ENCODE peak calls at places on chromosomes 16 and 17, in ten cellular contexts. One of them, this sample, is unnamed.

GRCh38 chr17:57284583-57284982 is 28.3 kb downstream of the MSI2 start:
- DNase-seq in RWPE1: no peak
- DNase-seq in WTC11: no peak
- DNase-seq in transverse colon: no peak
- DNase-seq in PC-3: no peak
- DNase-seq in tibial artery: no peak
- DNase-seq in choroid plexus epithelial cell: no peak
- DNase-seq in D721Med: no peak
- DNase-seq in breast epithelium: no peak
- DNase-seq in CD4-positive, alpha-beta T cell: no peak
- DNase-seq in this sample: peak; percentile 81

GRCh38 chr16:35410438-35410837 is 1951.0 kb downstream of the TP53TG3F start:
- DNase-seq in CD4-positive, alpha-beta T cell: no peak
- DNase-seq in WTC11: no peak
- DNase-seq in RWPE1: no peak
- DNase-seq in D721Med: no peak
- DNase-seq in transverse colon: no peak
- DNase-seq in breast epithelium: no peak
- DNase-seq in tibial artery: no peak
- DNase-seq in PC-3: no peak
- DNase-seq in choroid plexus epithelial cell: no peak
- DNase-seq in this sample: no peak

GRCh38 chr17:41651625-41652460 is 27.5 kb upstream of the KRT17 start:
- DNase-seq in RWPE1: peak; percentile 83
- DNase-seq in D721Med: no peak
- DNase-seq in choroid plexus epithelial cell: no peak
- DNase-seq in WTC11: no peak
- DNase-seq in transverse colon: peak; percentile 90
- DNase-seq in PC-3: no peak
- DNase-seq in CD4-positive, alpha-beta T cell: no peak
- DNase-seq in tibial artery: peak; percentile 81
- DNase-seq in breast epithelium: peak; percentile 92
- DNase-seq in this sample: peak; percentile 37

GRCh38 chr16:54957403-54957802 is 26.7 kb downstream of the IRX5 start:
- DNase-seq in PC-3: peak; percentile 38
- DNase-seq in tibial artery: no peak
- DNase-seq in transverse colon: peak; percentile 23
- DNase-seq in WTC11: peak; percentile 61
- DNase-seq in RWPE1: peak; percentile 24
- DNase-seq in choroid plexus epithelial cell: peak; percentile 37
- DNase-seq in D721Med: no peak
- DNase-seq in CD4-positive, alpha-beta T cell: no peak
- DNase-seq in breast epithelium: no peak
- DNase-seq in this sample: no peak

GRCh38 chr17:75491680-75492079 is 23.7 kb downstream of the CASKIN2 start:
- DNase-seq in transverse colon: no peak
- DNase-seq in WTC11: no peak
- DNase-seq in D721Med: no peak
- DNase-seq in breast epithelium: no peak
- DNase-seq in choroid plexus epithelial cell: no peak
- DNase-seq in PC-3: no peak
- DNase-seq in tibial artery: no peak
- DNase-seq in RWPE1: no peak
- DNase-seq in CD4-positive, alpha-beta T cell: no peak
- DNase-seq in this sample: no peak

GRCh38 chr17:62652251-62653001 is 25.0 kb downstream of the MRC2 start:
- DNase-seq in RWPE1: no peak
- DNase-seq in choroid plexus epithelial cell: peak; percentile 47
- DNase-seq in breast epithelium: peak; percentile 50
- DNase-seq in PC-3: peak; percentile 78
- DNase-seq in tibial artery: peak; percentile 91
- DNase-seq in WTC11: peak; percentile 52
- DNase-seq in D721Med: no peak
- DNase-seq in CD4-positive, alpha-beta T cell: no peak
- DNase-seq in transverse colon: peak; percentile 46
- DNase-seq in this sample: peak; percentile 48

GRCh38 chr17:71964559-71964958 is 156.3 kb upstream of the SOX9 start:
- DNase-seq in breast epithelium: no peak
- DNase-seq in PC-3: no peak
- DNase-seq in tibial artery: no peak
- DNase-seq in RWPE1: no peak
- DNase-seq in D721Med: no peak
- DNase-seq in transverse colon: no peak
- DNase-seq in CD4-positive, alpha-beta T cell: no peak
- DNase-seq in WTC11: no peak
- DNase-seq in choroid plexus epithelial cell: no peak
- DNase-seq in this sample: no peak

GRCh38 chr16:85523602-85524364 is 89.3 kb upstream of the GSE1 start:
- DNase-seq in CD4-positive, alpha-beta T cell: no peak
- DNase-seq in WTC11: peak; percentile 70
- DNase-seq in RWPE1: no peak
- DNase-seq in tibial artery: peak; percentile 82
- DNase-seq in D721Med: no peak
- DNase-seq in choroid plexus epithelial cell: peak; percentile 85
- DNase-seq in breast epithelium: no peak
- DNase-seq in PC-3: no peak
- DNase-seq in transverse colon: no peak
- DNase-seq in this sample: peak; percentile 54

GRCh38 chr17:17528101-17528500 is 31.9 kb upstream of the RASD1 start:
- DNase-seq in D721Med: no peak
- DNase-seq in CD4-positive, alpha-beta T cell: no peak
- DNase-seq in breast epithelium: no peak
- DNase-seq in transverse colon: no peak
- DNase-seq in choroid plexus epithelial cell: no peak
- DNase-seq in tibial artery: no peak
- DNase-seq in RWPE1: no peak
- DNase-seq in PC-3: no peak
- DNase-seq in WTC11: no peak
- DNase-seq in this sample: no peak

GRCh38 chr16:81585785-81586184 is 141.2 kb downstream of the CMIP start:
- DNase-seq in WTC11: peak; percentile 50
- DNase-seq in breast epithelium: no peak
- DNase-seq in RWPE1: no peak
- DNase-seq in D721Med: no peak
- DNase-seq in transverse colon: no peak
- DNase-seq in CD4-positive, alpha-beta T cell: no peak
- DNase-seq in PC-3: peak; percentile 25
- DNase-seq in tibial artery: no peak
- DNase-seq in choroid plexus epithelial cell: peak; percentile 23
- DNase-seq in this sample: no peak

GRCh38 chr17:7997186-7997585 is 5.2 kb upstream of the GUCY2D start:
- DNase-seq in PC-3: peak; percentile 66
- DNase-seq in CD4-positive, alpha-beta T cell: no peak
- DNase-seq in choroid plexus epithelial cell: peak; percentile 65
- DNase-seq in breast epithelium: no peak
- DNase-seq in tibial artery: no peak
- DNase-seq in D721Med: no peak
- DNase-seq in WTC11: peak; percentile 69
- DNase-seq in transverse colon: peak; percentile 67
- DNase-seq in RWPE1: no peak
- DNase-seq in this sample: no peak
- TF ChIP-seq CTCF in PC-3: peak; percentile 70
- TF ChIP-seq CTCF in CD4-positive, alpha-beta T cell: peak; percentile 40
- TF ChIP-seq CTCF in choroid plexus epithelial cell: peak; percentile 69
- TF ChIP-seq CTCF in breast epithelium: no peak
- TF ChIP-seq CTCF in tibial artery: no peak
- TF ChIP-seq CTCF in D721Med: peak; percentile 36
- TF ChIP-seq CTCF in WTC11: peak; percentile 19
- TF ChIP-seq CTCF in transverse colon: no peak
- TF ChIP-seq CTCF in RWPE1: peak; percentile 34
- TF ChIP-seq CTCF in this sample: no peak

GRCh38 chr17:13596241-13596941 is 5.3 kb downstream of the HS3ST3A1 start:
- DNase-seq in breast epithelium: no peak
- DNase-seq in choroid plexus epithelial cell: no peak
- DNase-seq in tibial artery: no peak
- DNase-seq in WTC11: no peak
- DNase-seq in PC-3: no peak
- DNase-seq in transverse colon: no peak
- DNase-seq in D721Med: no peak
- DNase-seq in CD4-positive, alpha-beta T cell: no peak
- DNase-seq in RWPE1: no peak
- DNase-seq in this sample: peak; percentile 19

GRCh38 chr17:13599808-13600398 is 1.8 kb downstream of the HS3ST3A1 start:
- DNase-seq in D721Med: no peak
- DNase-seq in tibial artery: no peak
- DNase-seq in RWPE1: no peak
- DNase-seq in breast epithelium: no peak
- DNase-seq in transverse colon: no peak
- DNase-seq in choroid plexus epithelial cell: no peak
- DNase-seq in PC-3: peak; percentile 38
- DNase-seq in CD4-positive, alpha-beta T cell: no peak
- DNase-seq in WTC11: no peak
- DNase-seq in this sample: no peak

GRCh38 chr17:13599168-13599577 is 2.6 kb downstream of the HS3ST3A1 start:
- DNase-seq in CD4-positive, alpha-beta T cell: no peak
- DNase-seq in breast epithelium: no peak
- DNase-seq in transverse colon: no peak
- DNase-seq in tibial artery: no peak
- DNase-seq in WTC11: no peak
- DNase-seq in RWPE1: no peak
- DNase-seq in PC-3: no peak
- DNase-seq in choroid plexus epithelial cell: no peak
- DNase-seq in D721Med: no peak
- DNase-seq in this sample: no peak

GRCh38 chr17:13598353-13599167 is 3.2 kb downstream of the HS3ST3A1 start:
- DNase-seq in CD4-positive, alpha-beta T cell: no peak
- DNase-seq in choroid plexus epithelial cell: no peak
- DNase-seq in RWPE1: no peak
- DNase-seq in PC-3: no peak
- DNase-seq in transverse colon: no peak
- DNase-seq in breast epithelium: no peak
- DNase-seq in WTC11: no peak
- DNase-seq in tibial artery: no peak
- DNase-seq in D721Med: no peak
- DNase-seq in this sample: no peak

GRCh38 chr17:13597723-13598347 is 3.9 kb downstream of the HS3ST3A1 start:
- DNase-seq in transverse colon: peak; percentile 14
- DNase-seq in PC-3: peak; percentile 78
- DNase-seq in WTC11: peak; percentile 19
- DNase-seq in RWPE1: peak; percentile 21
- DNase-seq in CD4-positive, alpha-beta T cell: peak; percentile 16
- DNase-seq in tibial artery: no peak
- DNase-seq in D721Med: no peak
- DNase-seq in breast epithelium: peak; percentile 30
- DNase-seq in choroid plexus epithelial cell: peak; percentile 79
- DNase-seq in this sample: no peak
- TF ChIP-seq CTCF in transverse colon: peak; percentile 48
- TF ChIP-seq CTCF in PC-3: peak; percentile 94
- TF ChIP-seq CTCF in WTC11: peak; percentile 28
- TF ChIP-seq CTCF in RWPE1: peak; percentile 68
- TF ChIP-seq CTCF in CD4-positive, alpha-beta T cell: peak; percentile 74
- TF ChIP-seq CTCF in tibial artery: no peak
- TF ChIP-seq CTCF in D721Med: peak; percentile 51
- TF ChIP-seq CTCF in breast epithelium: no peak
- TF ChIP-seq CTCF in choroid plexus epithelial cell: peak; percentile 66
- TF ChIP-seq CTCF in this sample: no peak

GRCh38 chr17:51240275-51240674 is 19.6 kb downstream of the MBTD1 start:
- DNase-seq in CD4-positive, alpha-beta T cell: no peak
- DNase-seq in WTC11: no peak
- DNase-seq in breast epithelium: no peak
- DNase-seq in PC-3: no peak
- DNase-seq in D721Med: no peak
- DNase-seq in choroid plexus epithelial cell: no peak
- DNase-seq in transverse colon: no peak
- DNase-seq in tibial artery: no peak
- DNase-seq in RWPE1: no peak
- DNase-seq in this sample: no peak

GRCh38 chr17:51234162-51234561 is 25.7 kb downstream of the MBTD1 start:
- DNase-seq in WTC11: no peak
- DNase-seq in CD4-positive, alpha-beta T cell: no peak
- DNase-seq in transverse colon: no peak
- DNase-seq in D721Med: no peak
- DNase-seq in PC-3: no peak
- DNase-seq in choroid plexus epithelial cell: no peak
- DNase-seq in breast epithelium: no peak
- DNase-seq in tibial artery: no peak
- DNase-seq in RWPE1: no peak
- DNase-seq in this sample: no peak

GRCh38 chr17:51244041-51244440 is 15.8 kb downstream of the MBTD1 start:
- DNase-seq in D721Med: no peak
- DNase-seq in PC-3: no peak
- DNase-seq in RWPE1: no peak
- DNase-seq in tibial artery: no peak
- DNase-seq in WTC11: no peak
- DNase-seq in breast epithelium: no peak
- DNase-seq in choroid plexus epithelial cell: no peak
- DNase-seq in CD4-positive, alpha-beta T cell: no peak
- DNase-seq in transverse colon: no peak
- DNase-seq in this sample: no peak

DNA sequence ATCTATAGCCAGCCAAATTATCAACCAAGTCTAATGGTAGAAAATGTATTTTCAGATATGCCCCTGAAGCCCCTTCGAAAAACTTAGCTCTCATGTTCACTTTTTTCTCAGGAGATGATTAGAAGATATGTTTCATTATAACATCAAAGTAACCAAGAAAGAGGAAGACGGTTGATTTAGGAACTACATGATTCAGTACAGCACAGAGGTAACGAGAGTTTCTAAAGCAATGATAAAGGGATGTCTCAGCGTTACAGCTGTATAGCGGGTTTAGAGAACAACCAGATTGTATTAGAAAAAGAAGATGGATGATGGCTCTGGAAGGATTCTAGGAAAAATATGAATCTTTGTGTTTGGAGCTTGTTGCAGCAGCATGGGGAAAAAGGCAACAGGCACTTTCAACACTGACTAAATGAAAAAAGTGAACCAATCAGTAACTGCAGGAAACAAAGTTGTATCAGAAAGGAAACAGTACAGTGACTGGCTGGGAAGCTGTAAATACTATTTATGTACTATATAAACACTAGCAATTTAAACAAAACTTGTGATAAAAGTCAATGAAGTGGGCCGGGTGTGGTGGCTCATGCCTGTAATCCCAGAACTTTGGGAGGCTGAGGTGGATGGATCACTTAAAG is 21.5 kb downstream of the MBTD1 start:
- DNase-seq in CD4-positive, alpha-beta T cell: no peak
- DNase-seq in PC-3: no peak
- DNase-seq in choroid plexus epithelial cell: no peak
- DNase-seq in breast epithelium: no peak
- DNase-seq in transverse colon: no peak
- DNase-seq in WTC11: no peak
- DNase-seq in RWPE1: no peak
- DNase-seq in tibial artery: no peak
- DNase-seq in D721Med: no peak
- DNase-seq in this sample: no peak
- TF ChIP-seq CTCF in CD4-positive, alpha-beta T cell: no peak
- TF ChIP-seq CTCF in PC-3: no peak
- TF ChIP-seq CTCF in choroid plexus epithelial cell: no peak
- TF ChIP-seq CTCF in breast epithelium: no peak
- TF ChIP-seq CTCF in transverse colon: no peak
- TF ChIP-seq CTCF in WTC11: no peak
- TF ChIP-seq CTCF in RWPE1: no peak
- TF ChIP-seq CTCF in tibial artery: no peak
- TF ChIP-seq CTCF in D721Med: no peak
- TF ChIP-seq CTCF in this sample: no peak

DNA sequence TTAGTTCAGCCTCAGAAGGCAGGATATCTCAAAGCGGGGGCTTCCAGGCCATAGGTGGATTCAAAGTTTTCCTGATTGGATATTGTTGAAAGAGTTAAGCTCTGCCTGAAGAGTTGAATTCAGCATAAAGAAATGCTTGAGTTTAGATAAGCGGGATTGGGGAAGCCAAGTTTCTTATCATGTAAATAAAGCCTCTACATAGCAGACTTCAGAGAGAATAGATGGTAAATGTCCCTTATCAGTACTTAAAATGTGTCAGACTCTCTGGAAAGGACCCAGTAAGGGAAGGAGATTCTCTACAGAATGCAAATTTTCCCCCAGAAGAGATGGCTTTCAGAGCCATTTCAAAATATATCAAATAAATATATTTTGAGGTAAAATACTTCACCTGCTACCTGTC is 423.5 kb downstream of the SHISA9 start:
- DNase-seq in D721Med: no peak
- DNase-seq in WTC11: no peak
- DNase-seq in CD4-positive, alpha-beta T cell: no peak
- DNase-seq in transverse colon: no peak
- DNase-seq in breast epithelium: no peak
- DNase-seq in RWPE1: no peak
- DNase-seq in PC-3: no peak
- DNase-seq in tibial artery: no peak
- DNase-seq in choroid plexus epithelial cell: no peak
- DNase-seq in this sample: no peak
- TF ChIP-seq CTCF in D721Med: no peak
- TF ChIP-seq CTCF in WTC11: no peak
- TF ChIP-seq CTCF in CD4-positive, alpha-beta T cell: no peak
- TF ChIP-seq CTCF in transverse colon: no peak
- TF ChIP-seq CTCF in breast epithelium: no peak
- TF ChIP-seq CTCF in RWPE1: no peak
- TF ChIP-seq CTCF in PC-3: no peak
- TF ChIP-seq CTCF in tibial artery: no peak
- TF ChIP-seq CTCF in choroid plexus epithelial cell: no peak
- TF ChIP-seq CTCF in this sample: no peak

This sample was measured in ovary.